ENCODE peak calls at places on chromosomes 13 and 19, in ten cellular contexts. Q, H, B, U, V, E, O, D, I and C are unnamed samples. For H3K4me1, the result is how much of the 10 kb centered on the place peaks cover.

GRCh38 chr19:412356-413355 is 3.7 kb upstream of the C2CD4C start:
- DNase-seq in V (peak), E (no peak), I (peak), Q (no peak), B (no peak), U (no peak), D (no peak), H (no peak), O (peak), C (no peak)

GRCh38 chr19:14375055-14375581 is 6.1 kb upstream of the ADGRE5 start:
- DNase-seq in U (peak), B (no peak), H (peak), V (no peak), O (no peak), Q (no peak), D (peak), E (no peak), I (no peak), C (no peak)

GRCh38 chr13:42320375-42320787 is 48.4 kb downstream of the AKAP11 start:
- DNase-seq in O (no peak), B (no peak), H (no peak), Q (peak), E (no peak), V (no peak), D (no peak), I (no peak), U (no peak), C (no peak)

GRCh38 chr19:2528543-2529173 is 52.7 kb downstream of the GADD45B start:
- DNase-seq in O (no peak), H (no peak), B (no peak), I (no peak), V (peak), D (no peak), Q (no peak), U (peak), E (no peak), C (no peak)

GRCh38 chr19:30083125-30083681 is 141.2 kb downstream of the URI1 start:
- DNase-seq in O (no peak), Q (no peak), B (no peak), D (no peak), H (no peak), E (no peak), V (no peak), I (no peak), U (no peak), C (no peak)

GRCh38 chr13:35086667-35087066 is 144.6 kb downstream of the NBEA start:
- DNase-seq in Q (no peak), V (no peak), O (no peak), I (no peak), E (peak), D (no peak), B (no peak), H (no peak), U (no peak), C (no peak)

GRCh38 chr13:32314968-32315254 is 252 bp downstream of the ZAR1L start:
- DNase-seq in I (peak), E (peak), V (no peak), O (peak), B (no peak), H (no peak), U (peak), D (peak), Q (peak), C (peak)

GRCh38 chr19:10782795-10783194 is 53.2 kb downstream of the TMED1 start:
- DNase-seq in O (peak), U (no peak), V (no peak), H (no peak), B (no peak), D (no peak), E (no peak), Q (no peak), I (no peak), C (no peak)

GRCh38 chr19:35731779-35732405 is 10.4 kb downstream of the IGFLR1 start:
- DNase-seq in D (no peak), V (no peak), H (no peak), U (no peak), B (no peak), Q (no peak), E (no peak), O (no peak), I (no peak), C (no peak)

GRCh38 chr13:99866781-99867180 is 104.8 kb downstream of the ZIC5 start:
- DNase-seq in V (no peak), H (no peak), U (no peak), D (no peak), I (no peak), B (no peak), E (no peak), Q (no peak), O (no peak), C (no peak)

GRCh38 chr19:18587962-18588610 is 512 bp upstream of the REX1BD start:
- DNase-seq in B (no peak), H (no peak), V (peak), I (no peak), Q (no peak), U (no peak), E (no peak), D (no peak), O (no peak), C (no peak)

GRCh38 chr13:111909971-111910671 is 156.8 kb upstream of the SOX1 start:
- DNase-seq in B (no peak), O (no peak), V (no peak), H (no peak), E (no peak), Q (no peak), I (peak), D (no peak), U (no peak), C (peak)

GRCh38 chr13:106521101-106521799 is 14.2 kb downstream of the EFNB2 start:
- DNase-seq in I (no peak), U (no peak), H (no peak), V (no peak), D (no peak), E (no peak), B (no peak), O (no peak), Q (no peak), C (no peak)

GRCh38 chr13:58869566-58869965 is 1238.0 kb downstream of the PCDH17 start:
- DNase-seq in B (no peak), Q (no peak), O (no peak), U (no peak), D (no peak), V (no peak), E (no peak), H (no peak), I (no peak), C (no peak)

GRCh38 chr19:47713046-47714021 is at the start of gene EHD2:
- DNase-seq in H (peak), D (no peak), V (peak), Q (peak), O (peak), B (peak), E (no peak), I (peak), U (peak), C (peak)

GRCh38 chr13:44212633-44213387 is 160.8 kb upstream of the SERP2 start:
- DNase-seq in O (no peak), H (peak), B (no peak), D (no peak), I (peak), E (no peak), Q (no peak), V (no peak), U (no peak), C (peak)

GRCh38 chr13:34070544-34071303 is 252.8 kb downstream of the RFC3 start:
- DNase-seq in V (no peak), H (no peak), O (no peak), I (no peak), Q (no peak), U (no peak), B (no peak), E (no peak), D (no peak), C (no peak)

GRCh38 chr19:49546825-49547565 is 19.2 kb downstream of the RCN3 start:
- DNase-seq in D (peak), O (peak), B (peak), H (no peak), U (peak), I (peak), V (peak), E (peak), Q (peak), C (peak)

GRCh38 chr19:8004723-8005513 is 523 bp downstream of the ELAVL1 start:
- DNase-seq in O (no peak), U (no peak), Q (peak), I (peak), E (no peak), H (no peak), V (no peak), B (no peak), D (peak), C (no peak)

GRCh38 chr13:76619631-76620030 is 266.6 kb downstream of the KCTD12 start:
- DNase-seq in U (no peak), E (no peak), H (no peak), O (no peak), Q (peak), D (no peak), I (no peak), B (no peak), V (no peak), C (no peak)

GRCh38 chr19:6091771-6092291 is 18.5 kb downstream of the RFX2 start:
- DNase-seq in E (no peak), I (peak), U (no peak), H (no peak), Q (no peak), O (no peak), B (no peak), V (no peak), D (no peak), C (no peak)

GRCh38 chr13:107208889-107209288 is 641.0 kb upstream of the ARGLU1 start:
- DNase-seq in H (no peak), V (no peak), I (no peak), B (no peak), D (no peak), U (no peak), E (no peak), O (no peak), Q (no peak), C (no peak)

GRCh38 chr19:7861619-7862412 is 12.4 kb downstream of the PRR36 start:
- DNase-seq in E (no peak), Q (no peak), B (no peak), I (no peak), V (peak), U (no peak), D (no peak), O (no peak), H (no peak), C (no peak)

GRCh38 chr19:30861896-30862295 is 487.3 kb downstream of the TSHZ3 start:
- DNase-seq in V (peak), Q (no peak), H (no peak), O (no peak), B (no peak), U (no peak), E (no peak), D (no peak), I (no peak), C (peak)

GRCh38 chr19:33472696-33473624 is 48.6 kb downstream of the PEPD start:
- DNase-seq in B (no peak), D (no peak), E (no peak), Q (no peak), V (no peak), I (no peak), U (no peak), O (no peak), H (no peak), C (no peak)

GRCh38 chr13:29570058-29570654 is 25.3 kb downstream of the SLC7A1 start:
- DNase-seq in Q (no peak), H (no peak), B (no peak), D (no peak), V (no peak), O (no peak), I (no peak), U (no peak), E (no peak), C (no peak)

GRCh38 chr19:34985249-34986022 is 14.7 kb upstream of the GRAMD1A start:
- DNase-seq in D (no peak), E (no peak), I (no peak), O (peak), B (no peak), U (peak), H (peak), V (peak), Q (no peak), C (peak)

GRCh38 chr13:20127563-20128458 is 33.0 kb downstream of the GJA3 start:
- DNase-seq in D (peak), O (no peak), V (peak), B (peak), H (peak), E (no peak), I (peak), U (peak), Q (peak), C (peak)

GRCh38 chr19:44677019-44677809 is 5.9 kb downstream of the CEACAM19 start:
- DNase-seq in B (peak), D (no peak), V (peak), U (no peak), H (no peak), O (no peak), I (peak), E (peak), Q (no peak), C (no peak)

GRCh38 chr13:47680752-47681151 is 320.3 kb downstream of the SUCLA2 start:
- DNase-seq in O (no peak), B (no peak), D (no peak), H (no peak), U (no peak), I (no peak), Q (no peak), V (no peak), E (no peak), C (no peak)

GRCh38 chr13:38866649-38867048 is 124.0 kb downstream of the STOML3 start:
- DNase-seq in Q (no peak), O (no peak), H (no peak), I (no peak), V (no peak), U (no peak), B (no peak), D (no peak), E (no peak), C (no peak)

GRCh38 chr13:29520671-29521070 is 74.8 kb downstream of the SLC7A1 start:
- DNase-seq in O (no peak), Q (no peak), H (no peak), V (no peak), B (no peak), D (no peak), U (no peak), E (no peak), I (no peak), C (no peak)

GRCh38 chr19:46451352-46451751 is 20.0 kb downstream of the PNMA8A start:
- DNase-seq in D (no peak), O (no peak), I (no peak), U (no peak), B (no peak), E (no peak), H (no peak), Q (no peak), V (no peak), C (no peak)
- H3K27ac ChIP-seq in D (no peak), O (peak), I (no peak), U (no peak), B (no peak), E (no peak), H (peak), Q (no peak), V (no peak), C (peak)

DNA sequence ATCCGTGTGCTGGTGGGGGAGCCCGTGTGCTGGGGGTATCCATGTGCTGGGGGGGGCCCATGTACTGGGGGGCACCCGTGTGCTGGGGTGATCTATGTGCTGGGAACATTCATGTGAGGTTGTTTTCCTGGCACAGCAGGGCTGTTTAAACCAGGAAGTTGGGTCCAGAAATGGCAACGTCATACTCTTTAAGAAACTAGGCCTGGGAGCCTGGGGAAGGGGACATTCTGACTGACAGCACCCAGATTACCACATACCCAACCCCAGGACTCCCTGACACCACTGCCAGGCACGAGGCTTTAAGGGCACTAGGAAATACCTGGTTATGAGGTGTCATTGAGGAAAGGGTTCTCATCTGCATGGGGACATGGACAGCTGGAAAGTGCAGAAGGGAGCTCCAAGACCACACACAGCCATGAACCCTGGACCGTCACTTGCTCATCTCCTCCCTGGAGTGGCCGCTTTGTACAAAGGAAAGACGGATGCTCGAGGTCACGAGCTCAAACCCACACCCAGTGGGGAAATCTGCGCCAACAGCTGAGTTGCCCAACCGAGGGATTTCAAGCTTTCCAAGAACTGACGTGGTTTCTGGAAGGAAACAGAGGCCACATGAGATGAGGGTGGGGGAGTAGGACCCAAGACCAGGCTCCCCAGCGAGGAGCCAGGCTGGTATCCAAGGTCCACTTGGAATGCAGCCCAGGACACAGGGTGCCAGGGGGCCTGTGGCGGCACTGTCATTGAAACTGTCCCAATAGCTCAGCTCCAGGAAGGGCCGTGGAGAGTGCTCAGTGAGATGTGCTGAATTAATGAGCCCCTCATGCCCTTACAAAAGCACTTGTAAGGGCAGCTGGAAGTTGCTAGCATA is 40.9 kb downstream of the RAB20 start:
- DNase-seq in V (no peak), B (no peak), U (peak), O (peak), H (peak), D (no peak), I (peak), E (no peak), Q (no peak), C (peak)
- H3K4me1 ChIP-seq in V (under half), B (under half), U (under half), O (half or more), H (under half), D (under half), I (under half), E (under half), Q (under half), C (under half)

GRCh38 chr19:43609872-43610271 is 2.0 kb upstream of the SRRM5 start:
- DNase-seq in Q (no peak), B (no peak), V (no peak), O (no peak), U (no peak), E (no peak), D (no peak), H (no peak), I (no peak), C (no peak)

GRCh38 chr19:43606569-43607229 is 5.2 kb upstream of the SRRM5 start:
- DNase-seq in E (no peak), B (no peak), V (no peak), D (no peak), O (no peak), I (no peak), H (no peak), U (no peak), Q (no peak), C (no peak)

GRCh38 chr19:43610493-43610892 is 1.4 kb upstream of the SRRM5 start:
- DNase-seq in U (no peak), D (no peak), E (no peak), V (peak), H (no peak), B (no peak), Q (no peak), O (no peak), I (no peak), C (no peak)

GRCh38 chr19:43605875-43606568 is 5.9 kb upstream of the SRRM5 start:
- DNase-seq in O (no peak), D (no peak), V (no peak), U (no peak), H (no peak), Q (no peak), I (no peak), E (no peak), B (no peak), C (no peak)

GRCh38 chr19:43607238-43608205 is 4.4 kb upstream of the SRRM5 start:
- DNase-seq in Q (no peak), V (no peak), B (no peak), E (no peak), D (no peak), I (no peak), U (no peak), O (no peak), H (no peak), C (no peak)
- H3K27ac ChIP-seq in Q (no peak), V (no peak), B (no peak), E (no peak), D (no peak), I (no peak), U (no peak), O (no peak), H (peak), C (no peak)

GRCh38 chr19:17095141-17095919 is 19.8 kb downstream of the MYO9B start:
- DNase-seq in D (no peak), B (no peak), Q (no peak), U (no peak), H (peak), E (no peak), V (no peak), I (peak), O (peak), C (peak)
- H3K4me1 ChIP-seq in D (under half), B (under half), Q (under half), U (under half), H (under half), E (under half), V (under half), I (under half), O (under half), C (half or more)

DNA sequence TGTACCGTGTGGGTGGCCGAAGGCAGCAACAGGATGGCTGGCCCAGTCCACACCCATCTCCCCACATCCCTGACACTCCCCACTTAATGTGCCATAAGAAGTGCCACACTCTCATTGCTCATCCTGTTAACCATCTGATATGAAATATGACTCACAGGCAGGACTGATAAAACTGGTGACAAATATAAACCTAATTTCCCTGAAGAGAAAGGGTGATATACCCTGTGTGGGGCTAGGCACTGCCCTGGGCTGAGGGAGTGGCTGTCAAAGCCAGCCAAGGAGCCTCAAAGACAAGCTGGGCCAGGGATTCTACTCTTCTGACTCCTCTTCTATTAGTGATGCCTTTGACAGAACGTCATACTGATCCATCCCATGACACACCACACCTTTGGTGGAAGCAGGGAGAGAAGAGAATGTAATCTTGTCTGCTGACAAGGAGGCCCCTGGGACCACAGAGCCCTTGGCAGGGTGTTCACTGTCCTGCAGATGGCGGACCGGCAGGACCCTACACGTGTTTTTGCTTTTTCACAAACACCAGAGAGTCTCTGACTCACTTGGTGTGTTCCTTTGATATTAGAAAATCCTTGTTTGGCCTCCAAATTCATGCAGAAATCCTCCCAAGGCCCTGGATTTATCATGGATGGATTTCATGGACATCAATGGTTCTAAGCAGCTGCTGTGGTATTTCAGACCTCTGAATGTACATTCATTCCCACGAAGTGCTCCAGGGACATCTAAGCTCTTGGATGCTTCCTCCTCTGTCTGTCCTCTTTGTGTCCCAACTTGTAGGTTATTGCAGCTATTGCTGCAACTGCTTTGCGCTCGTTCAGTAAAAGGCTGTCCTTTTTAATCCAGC is 98.0 kb upstream of the WASF3 start:
- DNase-seq in D (no peak), V (no peak), U (no peak), I (no peak), B (no peak), H (peak), E (no peak), Q (no peak), O (no peak), C (no peak)
- H3K27ac ChIP-seq in D (no peak), V (no peak), U (peak), I (no peak), B (no peak), H (peak), E (no peak), Q (no peak), O (no peak), C (peak)